ENCODE peak calls at places on chromosomes 1 and 21, in nine cellular contexts. L is mesenchymal stem cell; G is H9; C is CD4-positive, alpha-beta T cell; P is right atrium auricular region; T is adrenal gland; Z is heart right ventricle; W is K562; I is RWPE1. J is an unnamed sample.

GRCh38 chr21:15520811-15521643 is 208.8 kb upstream of the USP25 start:
- DNase-seq in I (peak; percentile 4), P (no peak), T (no peak), Z (no peak), L (peak; percentile 8), C (no peak), G (no peak), W (no peak), J (no peak)

GRCh38 chr1:115717541-115717940 is 51.0 kb downstream of the CASQ2 start:
- DNase-seq in P (no peak), G (peak; percentile 69), C (peak; percentile 9), Z (peak; percentile 30), W (no peak), I (no peak), L (peak; percentile 51), T (no peak), J (peak; percentile 30)

GRCh38 chr21:45539046-45539795 is 3.0 kb downstream of the SLC19A1 start:
- DNase-seq in C (no peak), Z (no peak), L (no peak), P (peak; percentile 54), I (no peak), W (no peak), G (peak; percentile 25), T (peak; percentile 13), J (peak; percentile 39)

GRCh38 chr21:45894107-45894810 is 87.3 kb upstream of the COL6A1 start:
- DNase-seq in C (no peak), I (no peak), T (peak; percentile 34), P (no peak), L (peak; percentile 79), Z (peak; percentile 46), G (no peak), W (no peak), J (peak; percentile 68)

GRCh38 chr1:14897080-14897449 is 256.5 kb upstream of the TMEM51 start:
- DNase-seq in L (no peak), W (peak; percentile 73), Z (no peak), I (no peak), T (no peak), C (no peak), P (no peak), G (no peak), J (no peak)

GRCh38 chr1:37814257-37814656 is 6.2 kb upstream of the YRDC start:
- DNase-seq in T (peak; percentile 24), G (no peak), I (no peak), P (no peak), Z (no peak), W (no peak), C (no peak), L (no peak), J (no peak)

GRCh38 chr1:177571076-177571475 is 398.8 kb downstream of the SEC16B start:
- DNase-seq in L (no peak), Z (no peak), T (no peak), C (no peak), G (no peak), P (no peak), W (no peak), I (no peak), J (no peak)

GRCh38 chr1:156772728-156773497 is 5.6 kb downstream of the PRCC start:
- DNase-seq in P (no peak), I (no peak), T (no peak), W (no peak), Z (peak; percentile 53), G (no peak), L (peak; percentile 36), C (no peak), J (no peak)

GRCh38 chr21:37868446-37868845 is 47.8 kb downstream of the KCNJ6 start:
- DNase-seq in W (no peak), T (no peak), P (no peak), I (no peak), Z (no peak), G (no peak), C (no peak), L (peak; percentile 63), J (no peak)

GRCh38 chr21:37868896-37869295 is 47.4 kb downstream of the KCNJ6 start:
- DNase-seq in P (no peak), Z (no peak), G (no peak), C (no peak), T (no peak), W (no peak), L (peak; percentile 81), I (peak; percentile 38), J (no peak)

GRCh38 chr21:37862536-37862935 is 53.7 kb downstream of the KCNJ6 start:
- DNase-seq in W (no peak), P (no peak), I (peak; percentile 35), Z (peak; percentile 22), T (no peak), L (peak; percentile 79), G (peak; percentile 35), C (no peak), J (no peak)

GRCh38 chr21:37863842-37864241 is 52.4 kb downstream of the KCNJ6 start:
- DNase-seq in I (no peak), G (no peak), W (no peak), T (no peak), P (no peak), Z (no peak), L (peak; percentile 92), C (no peak), J (no peak)

DNA sequence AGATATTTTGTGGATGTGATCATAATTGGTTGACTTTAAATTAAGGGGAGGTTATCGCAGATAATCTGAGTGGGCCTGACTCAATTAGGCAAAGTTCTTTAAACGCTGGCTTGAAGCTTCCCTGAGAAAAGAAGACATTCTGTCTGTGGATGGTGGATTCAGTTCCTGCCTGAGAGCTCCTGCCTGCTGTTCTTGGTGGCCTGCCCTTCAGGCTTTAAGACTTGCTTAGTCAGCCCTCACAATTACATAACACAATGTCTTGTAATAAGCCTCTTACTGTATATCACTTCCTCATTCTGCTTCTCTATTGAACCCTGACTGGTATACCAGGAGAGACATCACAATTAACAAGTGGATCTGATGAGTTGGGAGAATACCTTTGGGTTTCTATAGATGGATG is 50.2 kb downstream of the KCNJ6 start:
- DNase-seq in C (no peak), P (no peak), G (no peak), T (peak; percentile 27), I (no peak), W (no peak), L (no peak), Z (no peak), J (no peak)
- H3K27ac ChIP-seq in C (no peak overlapping the region), P (no peak overlapping the region), G (no peak overlapping the region), T (no peak overlapping the region), I (no peak overlapping the region), W (no peak overlapping the region), L (no peak overlapping the region), Z (no peak overlapping the region), J (no peak overlapping the region)

GRCh38 chr1:46194641-46195179 is 3.5 kb downstream of the POMGNT1 start:
- DNase-seq in G (no peak), P (no peak), C (no peak), T (no peak), I (no peak), W (no peak), L (no peak), Z (no peak), J (no peak)

GRCh38 chr1:46197551-46198025 is 646 bp downstream of the POMGNT1 start:
- DNase-seq in Z (no peak), G (peak; percentile 53), L (no peak), W (no peak), C (no peak), I (no peak), P (no peak), T (no peak), J (no peak)

GRCh38 chr1:46191033-46191701 is 7.1 kb downstream of the POMGNT1 start:
- DNase-seq in T (no peak), C (no peak), Z (no peak), G (no peak), W (no peak), P (no peak), I (no peak), L (no peak), J (no peak)

GRCh38 chr1:46196609-46197008 is 1.6 kb downstream of the POMGNT1 start:
- DNase-seq in L (no peak), W (no peak), Z (no peak), I (no peak), T (no peak), C (no peak), G (no peak), P (no peak), J (no peak)

GRCh38 chr1:46193984-46194570 is 4.2 kb downstream of the POMGNT1 start:
- DNase-seq in L (no peak), W (no peak), C (no peak), T (no peak), Z (no peak), G (no peak), I (no peak), P (no peak), J (no peak)
- H3K27ac ChIP-seq in L (no peak overlapping the region), W (no peak overlapping the region), C (no peak overlapping the region), T (no peak overlapping the region), Z (peak overlapping the region; percentile 53), G (no peak overlapping the region), I (peak overlapping the region; percentile 39), P (no peak overlapping the region), J (no peak overlapping the region)

GRCh38 chr1:8363186-8363585 is 45.3 kb downstream of the SLC45A1 start:
- DNase-seq in I (no peak), L (no peak), G (no peak), W (no peak), T (no peak), P (no peak), Z (no peak), C (no peak), J (peak; percentile 54)

GRCh38 chr1:8365661-8366362 is 47.9 kb downstream of the SLC45A1 start:
- DNase-seq in W (no peak), I (no peak), Z (peak; percentile 13), G (no peak), P (no peak), T (peak; percentile 12), C (no peak), L (no peak), J (no peak)

GRCh38 chr1:8364528-8365442 is 46.9 kb downstream of the SLC45A1 start:
- DNase-seq in Z (no peak), P (no peak), C (no peak), I (no peak), L (no peak), G (no peak), W (no peak), T (peak; percentile 30), J (no peak)

GRCh38 chr1:8362701-8363101 is 44.8 kb downstream of the SLC45A1 start:
- DNase-seq in P (no peak), W (no peak), Z (no peak), L (no peak), G (no peak), C (no peak), T (peak; percentile 90), I (no peak), J (peak; percentile 71)

DNA sequence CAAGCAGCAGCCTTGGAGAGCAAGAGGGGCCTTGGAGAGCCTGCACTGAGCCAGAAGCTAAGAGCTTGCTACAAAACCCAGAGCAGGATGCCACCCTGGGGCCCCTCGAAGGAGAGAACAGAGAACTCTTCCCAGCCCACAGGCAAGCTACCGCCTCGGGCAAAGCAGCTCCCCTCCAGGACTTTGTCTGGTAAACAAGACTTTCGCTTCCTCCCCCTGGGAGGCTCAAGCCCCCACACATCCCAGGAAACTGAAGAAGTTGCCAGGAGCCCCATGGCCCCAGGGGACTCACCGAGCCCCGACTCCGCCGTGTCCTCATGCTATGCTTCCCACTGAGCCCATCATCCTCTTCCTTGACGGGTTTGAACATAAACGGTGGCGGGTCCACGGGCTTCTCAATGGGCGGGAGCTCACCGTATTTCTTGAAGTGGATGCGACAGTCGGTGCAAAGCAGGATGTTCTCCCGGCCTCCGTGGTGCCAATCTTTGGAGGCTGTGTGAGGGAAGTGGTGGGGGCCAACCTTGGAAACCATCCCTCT is 45.9 kb downstream of the SLC45A1 start:
- DNase-seq in I (no peak), W (no peak), C (no peak), G (no peak), P (no peak), T (no peak), Z (no peak), L (no peak), J (peak; percentile 57)
- H3K27ac ChIP-seq in I (no peak overlapping the region), W (no peak overlapping the region), C (peak overlapping the region; percentile 13), G (no peak overlapping the region), P (peak overlapping the region; percentile 90), T (peak overlapping the region; percentile 63), Z (peak overlapping the region; percentile 59), L (no peak overlapping the region), J (peak overlapping the region; percentile 63)

GRCh38 chr1:64980745-64981601 is 14.6 kb upstream of the JAK1 start:
- DNase-seq in P (no peak), T (no peak), I (no peak), Z (no peak), L (peak; percentile 62), W (no peak), C (no peak), G (no peak), J (no peak)
- H3K27ac ChIP-seq in P (no peak overlapping the region), T (no peak overlapping the region), I (no peak overlapping the region), Z (no peak overlapping the region), L (no peak overlapping the region), W (no peak overlapping the region), C (no peak overlapping the region), G (no peak overlapping the region), J (no peak overlapping the region)

J was measured in psoas muscle.